ENCODE peak calls at places on chromosome 14, in five cellular contexts. M, T, Y, D and A are unnamed samples.

GRCh38 chr14:25431211-25432076 is 381.5 kb upstream of the STXBP6 start:
- DNase-seq in T (peak; percentile 6), Y (peak; percentile 89), M (peak; percentile 11), D (peak; percentile 5), A (peak; percentile 1)

GRCh38 chr14:66638688-66639087 is 130.7 kb downstream of the GPHN start:
- DNase-seq in M (peak; percentile 79), Y (no peak), D (peak; percentile 59), T (peak; percentile 71), A (peak; percentile 17)

GRCh38 chr14:90681889-90682429 is 134.3 kb downstream of the TTC7B start:
- DNase-seq in Y (no peak), M (peak; percentile 96), T (no peak), D (no peak), A (no peak)

GRCh38 chr14:70069186-70069585 is 119.6 kb downstream of the SLC8A3 start:
- DNase-seq in D (no peak), Y (no peak), T (no peak), M (peak; percentile 7), A (no peak)

GRCh38 chr14:104085032-104085888 is at the start of gene ASPG:
- DNase-seq in T (no peak), Y (peak; percentile 92), M (no peak), D (no peak), A (no peak)

GRCh38 chr14:71021347-71022014 is 114.2 kb downstream of the PCNX1 start:
- DNase-seq in Y (no peak), T (peak; percentile 73), D (peak; percentile 68), M (no peak), A (peak; percentile 90)

GRCh38 chr14:88592016-88592415 is 29.2 kb downstream of the ZC3H14 start:
- DNase-seq in D (no peak), M (no peak), Y (no peak), T (no peak), A (peak; percentile 54)

GRCh38 chr14:68308695-68309094 is 484.2 kb downstream of the ZFP36L1 start:
- DNase-seq in D (peak; percentile 16), Y (no peak), M (no peak), T (no peak), A (peak; percentile 37)

GRCh38 chr14:20440465-20440864 is 4.5 kb upstream of the KLHL33 start:
- DNase-seq in T (no peak), M (no peak), D (no peak), Y (no peak), A (no peak)

GRCh38 chr14:29861996-29862395 is 65.7 kb downstream of the PRKD1 start:
- DNase-seq in M (no peak), T (no peak), Y (no peak), D (no peak), A (no peak)

GRCh38 chr14:100619382-100620305 is 32.4 kb upstream of the BEGAIN start:
- DNase-seq in Y (peak; percentile 35), D (no peak), M (no peak), T (no peak), A (no peak)

GRCh38 chr14:55301722-55302121 is 30.5 kb downstream of the FBXO34 start:
- DNase-seq in M (peak; percentile 74), D (peak; percentile 70), T (peak; percentile 63), Y (no peak), A (peak; percentile 65)

GRCh38 chr14:72501439-72501838 is 392.5 kb downstream of the DPF3 start:
- DNase-seq in D (no peak), T (no peak), Y (no peak), M (no peak), A (no peak)

GRCh38 chr14:98514016-98514415 is 758.0 kb downstream of the BCL11B start:
- DNase-seq in D (no peak), T (no peak), M (no peak), Y (no peak), A (no peak)

GRCh38 chr14:94391284-94391914 is 3.0 kb upstream of the SERPINA1 start:
- DNase-seq in D (no peak), M (no peak), T (no peak), Y (peak; percentile 25), A (no peak)

GRCh38 chr14:25009891-25010290 is 40.1 kb downstream of the STXBP6 start:
- DNase-seq in Y (peak; percentile 65), T (peak; percentile 7), D (no peak), M (no peak), A (peak; percentile 71)

GRCh38 chr14:72664651-72665050 is 229.2 kb downstream of the DPF3 start:
- DNase-seq in M (no peak), D (peak; percentile 37), Y (no peak), T (peak; percentile 61), A (peak; percentile 12)

DNA sequence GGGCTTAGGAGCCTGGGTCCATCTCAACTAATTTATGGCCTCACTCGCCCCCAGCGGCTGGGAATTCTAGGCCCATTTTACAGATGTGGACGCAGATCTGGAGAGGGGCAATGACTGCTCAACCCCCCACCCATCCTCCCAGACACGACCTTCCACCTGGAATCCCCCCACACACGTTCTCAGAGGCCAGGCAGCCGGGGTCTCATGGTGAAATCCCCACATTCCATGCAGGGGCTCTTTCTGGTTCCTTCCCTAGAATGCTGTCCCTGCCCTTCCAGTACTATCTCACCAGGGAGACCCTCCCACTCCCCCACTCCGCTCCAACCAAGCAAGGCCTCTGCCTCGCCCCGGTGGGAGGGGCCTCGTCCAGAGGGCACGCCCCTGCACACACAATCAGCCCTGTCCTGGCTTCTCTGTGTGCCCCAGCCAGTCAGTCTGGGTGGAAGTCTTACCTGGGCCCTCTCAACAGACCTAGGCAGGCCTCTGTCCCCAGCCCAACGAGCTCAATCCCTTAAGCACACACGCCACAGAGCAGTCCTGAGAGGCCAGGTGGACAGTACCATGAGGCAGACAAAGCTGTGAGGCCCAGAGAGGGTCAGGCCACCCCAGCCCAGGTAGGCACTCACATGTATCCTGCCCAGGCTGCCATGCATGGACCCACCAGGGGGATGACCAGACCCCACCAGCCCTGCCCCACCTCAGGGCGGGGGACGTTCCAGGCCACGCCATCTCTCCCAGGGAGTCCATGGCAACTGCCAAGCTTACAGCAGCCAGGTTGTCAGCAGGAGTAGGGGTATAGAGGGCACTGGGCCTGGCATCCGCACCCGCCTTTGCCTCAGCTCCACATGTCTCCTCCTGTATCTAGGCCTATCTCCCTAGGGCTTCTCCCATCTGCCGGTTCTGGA is 1.3 kb upstream of the ANKRD9 start:
- DNase-seq in T (no peak), Y (peak; percentile 98), D (no peak), M (peak; percentile 39), A (no peak)
- H3K4me3 ChIP-seq in T (no peak overlapping the region), Y (peak overlapping the region; percentile 82), D (peak overlapping the region; percentile 67), M (peak overlapping the region; percentile 52), A (no peak overlapping the region)

DNA sequence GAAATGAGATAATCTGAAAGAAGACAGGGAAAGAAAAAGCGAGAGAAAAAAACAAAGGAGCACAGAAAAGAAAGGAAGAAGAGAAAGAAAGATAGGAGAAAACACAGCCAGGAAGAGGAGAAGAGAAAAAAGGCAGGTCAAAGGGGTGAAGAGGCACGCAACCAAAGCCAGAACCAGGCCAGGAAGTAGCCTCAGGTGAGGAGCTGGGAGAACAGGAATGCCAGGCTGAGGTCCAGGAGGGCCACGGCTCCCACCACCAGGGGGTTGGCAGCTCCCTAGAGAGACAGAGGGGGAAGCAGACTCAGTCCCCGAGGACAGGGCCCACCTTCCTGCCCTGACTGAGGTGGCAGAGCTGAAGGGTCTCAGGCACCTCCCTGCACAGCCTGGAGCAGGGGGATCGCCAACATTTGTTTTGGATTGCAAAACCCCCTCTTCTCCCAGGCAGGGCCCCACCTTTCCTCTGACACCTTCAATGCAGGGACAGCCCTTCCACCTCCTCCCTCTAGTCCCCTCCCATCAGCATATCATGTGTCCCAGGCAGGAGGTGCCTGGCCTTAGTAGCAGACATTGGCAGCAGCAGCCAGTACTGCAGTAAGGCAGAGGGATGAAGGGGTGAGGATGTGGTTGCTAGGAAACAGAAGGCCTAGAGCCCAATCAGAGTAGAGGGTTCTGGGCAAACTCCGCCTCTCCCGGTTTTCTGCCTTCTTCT is 2.0 kb upstream of the AP1G2 start:
- DNase-seq in Y (peak; percentile 84), D (peak; percentile 40), M (peak; percentile 66), T (no peak), A (no peak)
- TF ChIP-seq CTCF in Y (peak; percentile 45), D (no peak), M (peak; percentile 18), T (no peak), A (no peak)

DNA sequence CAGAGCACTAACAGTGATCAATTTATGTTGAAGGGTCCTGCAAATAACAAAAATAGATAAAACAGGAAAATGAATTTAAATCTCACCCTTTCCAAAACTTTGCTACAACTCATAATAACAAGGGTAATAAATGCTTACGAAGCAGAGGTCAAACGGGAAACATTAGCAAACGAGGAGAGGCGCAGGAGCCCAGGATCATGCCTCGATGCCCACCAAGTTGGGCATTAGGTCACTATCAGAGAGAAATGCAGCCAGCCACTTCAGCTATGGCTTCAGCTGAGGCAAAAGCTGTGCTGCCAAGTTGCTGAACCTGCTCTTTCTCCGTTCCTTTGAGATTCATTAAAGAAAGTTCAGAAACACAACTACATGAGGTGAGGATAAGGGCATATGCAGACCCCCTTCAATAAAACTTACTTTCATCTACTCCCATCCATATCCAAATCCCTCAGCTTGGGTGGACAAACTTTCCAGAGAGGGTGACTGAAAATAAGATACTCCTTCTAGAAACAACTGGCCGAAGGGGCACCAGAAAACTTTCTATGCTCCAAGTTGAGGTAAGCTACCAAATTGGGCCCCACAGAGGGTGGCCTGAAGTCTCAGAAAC is 7.9 kb downstream of the NKX2-1 start:
- DNase-seq in D (no peak), M (no peak), T (no peak), Y (no peak), A (no peak)
- H3K4me3 ChIP-seq in D (no peak overlapping the region), M (peak overlapping the region; percentile 7), T (no peak overlapping the region), Y (peak overlapping the region; percentile 61), A (no peak overlapping the region)

GRCh38 chr14:76078501-76078900 is 73.2 kb upstream of the GPATCH2L start:
- DNase-seq in Y (no peak), D (no peak), T (no peak), M (no peak), A (no peak)

GRCh38 chr14:76077340-76077739 is 74.4 kb upstream of the GPATCH2L start:
- DNase-seq in D (no peak), Y (no peak), T (peak; percentile 7), M (no peak), A (no peak)

DNA sequence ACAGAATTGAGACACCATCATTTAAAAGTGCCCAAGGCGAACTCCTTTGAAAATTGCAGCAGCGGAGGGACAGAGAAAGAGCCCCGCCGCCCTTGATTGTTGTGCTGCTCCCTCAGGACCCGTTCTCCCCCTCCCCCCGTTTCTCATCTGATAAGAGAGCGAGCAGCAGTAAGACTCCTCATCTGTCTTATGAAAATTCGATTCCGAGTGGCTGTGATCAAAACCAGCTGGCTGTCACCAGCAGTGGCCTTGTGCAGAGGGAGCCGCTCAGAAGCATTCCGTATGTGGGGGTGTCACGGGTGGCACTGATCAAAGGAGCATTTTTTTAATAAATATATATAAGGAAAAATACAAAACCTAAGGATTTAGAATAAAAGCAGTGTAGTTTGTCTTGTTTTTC is 78.0 kb upstream of the GPATCH2L start:
- DNase-seq in D (no peak), T (no peak), Y (no peak), M (no peak), A (no peak)
- TF ChIP-seq CTCF in D (no peak), T (no peak), Y (no peak), M (no peak), A (no peak)

GRCh38 chr14:23577710-23578392 is 739 bp downstream of the JPH4 start:
- DNase-seq in D (no peak), T (no peak), M (no peak), Y (peak; percentile 68), A (no peak)
- H3K4me3 ChIP-seq in D (no peak overlapping the region), T (no peak overlapping the region), M (no peak overlapping the region), Y (no peak overlapping the region), A (no peak overlapping the region)

DNA sequence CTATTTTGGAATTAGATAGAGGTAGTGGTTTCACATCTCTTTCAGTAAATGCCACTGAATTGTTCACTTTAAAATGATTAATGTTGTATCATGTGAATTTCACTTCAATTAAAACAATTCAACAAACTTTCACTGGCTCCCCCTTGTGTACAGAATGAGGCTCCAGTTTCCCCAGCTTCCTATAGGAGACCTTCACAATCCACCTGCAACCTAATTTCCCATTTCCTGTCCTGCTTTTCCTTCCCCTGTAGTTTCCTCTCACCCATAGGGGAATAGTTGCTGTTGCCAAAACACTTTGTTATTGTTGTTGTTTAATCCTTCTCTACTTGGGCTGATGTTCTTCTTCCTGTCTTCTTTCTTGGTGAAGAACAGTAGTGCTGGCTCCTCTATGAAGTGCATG is 59.8 kb downstream of the NPAS3 start:
- DNase-seq in T (peak; percentile 57), D (peak; percentile 63), Y (no peak), M (peak; percentile 36), A (peak; percentile 34)
- TF ChIP-seq CTCF in T (peak; percentile 69), D (peak; percentile 79), Y (peak; percentile 72), M (peak; percentile 47), A (peak; percentile 59)